ENCODE peak calls at places on chromosomes 13 and 19, in four cellular contexts. E, T, X and W are unnamed samples.

GRCh38 chr19:12496480-12496879 is 11.9 kb upstream of the ZNF709 start:
- DNase-seq in E (no peak), T (no peak), X (no peak), W (no peak)

GRCh38 chr13:37869756-37870488 is at the start of gene TRPC4:
- DNase-seq in E (peak; percentile 25), X (no peak), T (peak; percentile 86), W (peak; percentile 65)

GRCh38 chr19:19550454-19550842 is 12.4 kb downstream of the CILP2 start:
- DNase-seq in T (peak; percentile 27), X (no peak), E (no peak), W (no peak)

GRCh38 chr19:789473-790052 is 7.7 kb upstream of the PTBP1 start:
- DNase-seq in E (peak; percentile 67), X (no peak), T (no peak), W (peak; percentile 58)

GRCh38 chr19:49272204-49272603 is 52.8 kb downstream of the SLC6A16 start:
- DNase-seq in E (no peak), X (no peak), T (peak; percentile 54), W (no peak)

GRCh38 chr19:49468746-49469447 is 5.1 kb upstream of the FLT3LG start:
- DNase-seq in E (peak; percentile 92), T (peak; percentile 51), X (peak; percentile 70), W (peak; percentile 64)

GRCh38 chr13:40505196-40505595 is 161.2 kb downstream of the FOXO1 start:
- DNase-seq in E (no peak), T (no peak), X (no peak), W (no peak)

GRCh38 chr19:37114001-37114400 is 35.8 kb downstream of the ZNF420 start:
- DNase-seq in E (no peak), T (no peak), X (no peak), W (no peak)

GRCh38 chr13:111270126-111270525 is 50.3 kb upstream of the TEX29 start:
- DNase-seq in T (no peak), X (no peak), E (no peak), W (no peak)